ENCODE peak calls at places on chromosome 14, in seven cellular contexts. V is right cardiac atrium; Z is CD4-positive, alpha-beta T cell; U is GM12891; P is SHP77; R is stimulated activated CD4-positive, alpha-beta T cell treated with anti-CD3 and anti-CD28 coated beads, Interleukin-2, amount 100 ng/mL, for 24 hours; W is NCI-H1694 treated with DMSO at 0.1 percent for 48 hours. H is an unnamed sample.

GRCh38 chr14:80206351-80206750 is 5.0 kb downstream of the DIO2 start:
- DNase-seq in V (no peak), Z (no peak), U (no peak), P (no peak), R (no peak), W (no peak), H (no peak)

GRCh38 chr14:68612049-68612448 is 180.8 kb downstream of the ZFP36L1 start:
- DNase-seq in V (peak; percentile 50), Z (no peak), U (no peak), P (no peak), R (no peak), W (no peak), H (peak; percentile 46)

GRCh38 chr14:35390577-35391387 is 13.8 kb downstream of the NFKBIA start:
- DNase-seq in V (no peak), Z (no peak), U (no peak), P (peak; percentile 75), R (no peak), W (no peak), H (no peak)

GRCh38 chr14:89033756-89034155 is 209.3 kb downstream of the TTC8 start:
- DNase-seq in V (no peak), Z (no peak), U (no peak), P (peak; percentile 77), R (no peak), W (no peak), H (no peak)

GRCh38 chr14:34733245-34733644 is 18.9 kb upstream of the CFL2 start:
- DNase-seq in V (no peak), Z (no peak), U (no peak), P (no peak), R (no peak), W (no peak), H (no peak)

GRCh38 chr14:91509083-91509877 is 830 bp downstream of the PPP4R3A start:
- DNase-seq in V (peak; percentile 76), Z (peak; percentile 41), U (peak; percentile 31), P (no peak), R (peak; percentile 59), W (no peak), H (peak; percentile 56)

GRCh38 chr14:103699901-103700752 is 15.1 kb downstream of the XRCC3 start:
- DNase-seq in V (peak; percentile 67), Z (no peak), U (no peak), P (no peak), R (no peak), W (no peak), H (peak; percentile 68)

GRCh38 chr14:88477513-88478250 is 77.1 kb downstream of the PTPN21 start:
- DNase-seq in V (no peak), Z (no peak), U (no peak), P (no peak), R (no peak), W (no peak), H (no peak)

GRCh38 chr14:105331575-105332351 is 17.2 kb downstream of the PACS2 start:
- DNase-seq in V (no peak), Z (no peak), U (no peak), P (no peak), R (no peak), W (no peak), H (no peak)

GRCh38 chr14:101525646-101526527 is 35.4 kb upstream of the DIO3 start:
- DNase-seq in V (no peak), Z (no peak), U (no peak), P (no peak), R (no peak), W (peak; percentile 92), H (no peak)

GRCh38 chr14:105023791-105024480 is 3.1 kb upstream of the CDCA4 start:
- DNase-seq in V (no peak), Z (no peak), U (no peak), P (no peak), R (no peak), W (no peak), H (no peak)

GRCh38 chr14:60064491-60065072 is 27.1 kb upstream of the PCNX4 start:
- DNase-seq in V (no peak), Z (no peak), U (peak; percentile 5), P (peak; percentile 4), R (no peak), W (peak; percentile 74), H (no peak)

GRCh38 chr14:104119119-104119699 is 19.2 kb upstream of the KIF26A start:
- DNase-seq in V (peak; percentile 37), Z (no peak), U (no peak), P (no peak), R (no peak), W (no peak), H (peak; percentile 10)

GRCh38 chr14:74855021-74855420 is 20.9 kb downstream of the PROX2 start:
- DNase-seq in V (no peak), Z (no peak), U (no peak), P (no peak), R (no peak), W (no peak), H (no peak)

GRCh38 chr14:56686416-56686815 is 106.8 kb downstream of the TMEM260 start:
- DNase-seq in V (no peak), Z (no peak), U (no peak), P (peak; percentile 22), R (no peak), W (peak; percentile 33), H (peak; percentile 71)

GRCh38 chr14:38286481-38286880 is 30.6 kb upstream of the CLEC14A start:
- DNase-seq in V (no peak), Z (no peak), U (no peak), P (no peak), R (no peak), W (no peak), H (no peak)

GRCh38 chr14:91252901-91253794 is 8.6 kb upstream of the GPR68 start:
- DNase-seq in V (peak; percentile 78), Z (peak; percentile 70), U (no peak), P (no peak), R (no peak), W (no peak), H (peak; percentile 76)

H was measured in left ventricle myocardium superior.